ENCODE peak calls at places on chromosomes 11 and 22, in five cellular contexts. J is EL, O is ACHN, F is AML-193, N is Caco-2. U is an unnamed sample.

GRCh38 chr22:35315855-35316745 is 16.4 kb downstream of the TOM1 start:
- DNase-seq in J (no peak), O (no peak), F (no peak), N (peak; percentile 26), U (no peak)

GRCh38 chr22:33512961-33513360 is 407.3 kb downstream of the LARGE1 start:
- DNase-seq in J (no peak), O (no peak), F (no peak), N (no peak), U (no peak)

GRCh38 chr11:67272327-67273259 is 6.3 kb downstream of the GRK2 start:
- DNase-seq in J (no peak), O (no peak), F (no peak), N (peak; percentile 36), U (no peak)

GRCh38 chr11:33701302-33701701 is 676 bp upstream of the C11orf91 start:
- DNase-seq in J (peak; percentile 60), O (no peak), F (no peak), N (no peak), U (no peak)

GRCh38 chr22:40176921-40177737 is 596 bp upstream of the TNRC6B start:
- DNase-seq in J (peak; percentile 72), O (peak; percentile 61), F (peak; percentile 13), N (peak; percentile 49), U (peak; percentile 68)

GRCh38 chr11:36469063-36469462 is 41.0 kb downstream of the TRAF6 start:
- DNase-seq in J (peak; percentile 59), O (peak; percentile 16), F (no peak), N (no peak), U (no peak)

GRCh38 chr11:115324569-115325432 is 179.4 kb downstream of the CADM1 start:
- DNase-seq in J (peak; percentile 25), O (peak; percentile 75), F (peak; percentile 45), N (peak; percentile 59), U (peak; percentile 37)

GRCh38 chr11:73201249-73201648 is 16.8 kb upstream of the P2RY2 start:
- DNase-seq in J (no peak), O (no peak), F (no peak), N (peak; percentile 19), U (no peak)

GRCh38 chr22:43319661-43320486 is 23.3 kb downstream of the SCUBE1 start:
- DNase-seq in J (peak; percentile 9), O (no peak), F (no peak), N (no peak), U (no peak)

GRCh38 chr22:30444632-30445437 is 19.3 kb downstream of the MTFP1 start:
- DNase-seq in J (peak; percentile 67), O (peak; percentile 65), F (peak; percentile 29), N (peak; percentile 69), U (peak; percentile 6)

GRCh38 chr11:47856186-47856585 is 8.0 kb upstream of the NUP160 start:
- DNase-seq in J (no peak), O (no peak), F (no peak), N (no peak), U (no peak)

GRCh38 chr11:65381721-65382035 is 768 bp downstream of the SLC25A45 start:
- DNase-seq in J (peak; percentile 57), O (no peak), F (peak; percentile 28), N (no peak), U (peak; percentile 79)